ENCODE peak calls at places on chromosomes 4 and X, in eight cellular contexts. V is left ventricle myocardium inferior; A is transverse colon; X is A172; K is HT1080; E is mesendoderm; P is activated CD4-positive, alpha-beta T cell treated with anti-CD3 and anti-CD28 coated beads for 1 hour; J is HTR-8/SVneo. U is an unnamed sample.

GRCh38 chr4:692771-693554 is 4.0 kb upstream of the SLC49A3 start:
- DNase-seq in V (no peak), A (no peak), X (no peak), K (no peak), E (no peak), P (no peak), J (no peak), U (no peak)

GRCh38 chr4:138010639-138011038 is 231.5 kb downstream of the SLC7A11 start:
- DNase-seq in V (no peak), A (no peak), X (no peak), K (no peak), E (no peak), P (no peak), J (no peak), U (no peak)

GRCh38 chr4:3244747-3245146 is 4.2 kb upstream of the MSANTD1 start:
- DNase-seq in V (no peak), A (no peak), X (no peak), K (no peak), E (no peak), P (no peak), J (no peak), U (no peak)

GRCh38 chr4:74230902-74231499 is 73.1 kb downstream of the MTHFD2L start:
- DNase-seq in V (no peak), A (peak), X (peak), K (peak), E (no peak), P (no peak), J (no peak), U (no peak)

GRCh38 chrX:10744011-10744410 is 123.6 kb upstream of the MID1 start:
- DNase-seq in V (no peak), A (no peak), X (no peak), K (no peak), E (peak), P (no peak), J (no peak), U (no peak)

GRCh38 chrX:119003462-119003861 is 29.0 kb downstream of the LONRF3 start:
- DNase-seq in V (no peak), A (no peak), X (no peak), K (no peak), E (no peak), P (no peak), J (no peak), U (no peak)

GRCh38 chr4:185781555-185782215 is 30.3 kb downstream of the SORBS2 start:
- DNase-seq in V (no peak), A (no peak), X (no peak), K (no peak), E (no peak), P (no peak), J (no peak), U (no peak)

GRCh38 chr4:3645711-3646221 is 113.5 kb upstream of the LRPAP1 start:
- DNase-seq in V (no peak), A (no peak), X (no peak), K (no peak), E (no peak), P (no peak), J (no peak), U (no peak)

GRCh38 chr4:145012841-145013240 is 85.2 kb downstream of the ANAPC10 start:
- DNase-seq in V (no peak), A (no peak), X (peak), K (peak), E (peak), P (no peak), J (no peak), U (no peak)

GRCh38 chr4:173700650-173701049 is 170.6 kb upstream of the HAND2 start:
- DNase-seq in V (no peak), A (no peak), X (no peak), K (no peak), E (peak), P (no peak), J (no peak), U (no peak)

GRCh38 chr4:140046573-140046972 is 107.4 kb downstream of the MAML3 start:
- DNase-seq in V (no peak), A (no peak), X (no peak), K (no peak), E (peak), P (no peak), J (no peak), U (no peak)

GRCh38 chr4:188551156-188551555 is 411.9 kb downstream of the TRIML1 start:
- DNase-seq in V (no peak), A (no peak), X (no peak), K (no peak), E (no peak), P (no peak), J (no peak), U (no peak)

GRCh38 chr4:57053508-57053907 is 56.7 kb downstream of the IGFBP7 start:
- DNase-seq in V (no peak), A (no peak), X (peak), K (peak), E (no peak), P (no peak), J (no peak), U (no peak)

GRCh38 chr4:88697588-88698329 is at the start of gene NAP1L5:
- DNase-seq in V (peak), A (peak), X (peak), K (peak), E (peak), P (peak), J (no peak), U (peak)

GRCh38 chr4:13875160-13875559 is 247.6 kb upstream of the BOD1L1 start:
- DNase-seq in V (no peak), A (no peak), X (no peak), K (no peak), E (no peak), P (no peak), J (no peak), U (no peak)

GRCh38 chr4:95363579-95363965 is 185.2 kb downstream of the UNC5C start:
- DNase-seq in V (no peak), A (no peak), X (peak), K (no peak), E (no peak), P (no peak), J (no peak), U (no peak)

GRCh38 chrX:133414399-133415275 is 652 bp downstream of the GPC4 start:
- DNase-seq in V (no peak), A (peak), X (no peak), K (no peak), E (no peak), P (no peak), J (no peak), U (peak)

GRCh38 chr4:62644372-62644771 is 1444.2 kb downstream of the ADGRL3 start:
- DNase-seq in V (no peak), A (peak), X (peak), K (peak), E (peak), P (no peak), J (no peak), U (no peak)

GRCh38 chr4:97498875-97499274 is 644.4 kb downstream of the STPG2 start:
- DNase-seq in V (no peak), A (no peak), X (peak), K (peak), E (peak), P (no peak), J (peak), U (no peak)

U was measured in Peyer's patch.